ENCODE peak calls at places on chromosomes 4 and X, in four cellular contexts. P is dorsolateral prefrontal cortex, C is cardiac muscle cell, B is esophagus muscularis mucosa. W is an unnamed sample.

GRCh38 chrX:139924696-139925094 is 8.2 kb downstream of the ATP11C start:
- DNase-seq in C (no peak), B (no peak), P (no peak), W (no peak)

GRCh38 chr4:138868562-138868961 is 147.0 kb upstream of the NOCT start:
- DNase-seq in P (no peak), C (peak), B (no peak), W (no peak)

GRCh38 chrX:47458528-47458927 is 24.5 kb downstream of the ZNF41 start:
- DNase-seq in C (no peak), B (no peak), P (no peak), W (no peak)

GRCh38 chr4:7312691-7313090 is 120.4 kb downstream of the SORCS2 start:
- DNase-seq in B (no peak), P (no peak), C (no peak), W (no peak)

GRCh38 chrX:21799767-21800166 is 39.6 kb upstream of the MBTPS2 start:
- DNase-seq in C (no peak), P (no peak), B (no peak), W (no peak)

GRCh38 chr4:52861879-52862604 is at the start of gene RASL11B:
- DNase-seq in B (no peak), C (peak), P (peak), W (peak)

GRCh38 chr4:173146456-173146855 is 22.2 kb upstream of the GALNT7 start:
- DNase-seq in C (no peak), B (no peak), P (no peak), W (no peak)

GRCh38 chrX:83860846-83861245 is at the start of gene CYLC1:
- DNase-seq in C (no peak), P (no peak), B (no peak), W (no peak)

GRCh38 chrX:49627030-49627777 is 28.4 kb downstream of the GAGE1 start:
- DNase-seq in B (no peak), P (no peak), C (peak), W (peak)

GRCh38 chr4:104494822-104495559 is at the start of gene CXXC4:
- DNase-seq in P (peak), C (peak), B (no peak), W (no peak)

GRCh38 chrX:153927686-153927935 is 1.5 kb upstream of the ARHGAP4 start:
- DNase-seq in P (no peak), C (no peak), B (no peak), W (no peak)

GRCh38 chr4:109665783-109666455 is 37.3 kb downstream of the CASP6 start:
- DNase-seq in B (no peak), P (no peak), C (no peak), W (no peak)

GRCh38 chr4:42216569-42216968 is 64.1 kb upstream of the BEND4 start:
- DNase-seq in C (no peak), B (no peak), P (no peak), W (no peak)